ENCODE peak calls at places on chromosomes 7 and 10, in five cellular contexts. One of them, this sample, is unnamed. For H3K4me1, the result is how much of the 10 kb centered on the place peaks cover.

GRCh38 chr7:129144834-129145668 is 544 bp downstream of the TSPAN33 start:
- DNase-seq in spleen: peak
- DNase-seq in ovary: no peak
- DNase-seq in breast epithelium: no peak
- DNase-seq in transverse colon: no peak
- DNase-seq in this sample: peak

GRCh38 chr7:50348469-50349162 is 44.1 kb downstream of the IKZF1 start:
- DNase-seq in spleen: no peak
- DNase-seq in ovary: no peak
- DNase-seq in breast epithelium: no peak
- DNase-seq in transverse colon: no peak
- DNase-seq in this sample: no peak

GRCh38 chr7:150979706-150980390 is 1.7 kb upstream of the KCNH2 start:
- DNase-seq in spleen: no peak
- DNase-seq in ovary: no peak
- DNase-seq in breast epithelium: no peak
- DNase-seq in transverse colon: no peak
- DNase-seq in this sample: no peak

GRCh38 chr7:115133248-115133647 is 211.4 kb downstream of the MDFIC start:
- DNase-seq in spleen: no peak
- DNase-seq in ovary: no peak
- DNase-seq in breast epithelium: no peak
- DNase-seq in transverse colon: no peak
- DNase-seq in this sample: no peak

GRCh38 chr7:30413864-30414263 is 64.7 kb downstream of the NOD1 start:
- DNase-seq in spleen: no peak
- DNase-seq in ovary: no peak
- DNase-seq in breast epithelium: no peak
- DNase-seq in transverse colon: no peak
- DNase-seq in this sample: no peak

GRCh38 chr7:151813445-151813844 is 63.5 kb downstream of the PRKAG2 start:
- DNase-seq in spleen: no peak
- DNase-seq in ovary: no peak
- DNase-seq in breast epithelium: no peak
- DNase-seq in transverse colon: no peak
- DNase-seq in this sample: peak

GRCh38 chr10:130985158-130985753 is 326.3 kb downstream of the TCERG1L start:
- DNase-seq in spleen: no peak
- DNase-seq in ovary: no peak
- DNase-seq in breast epithelium: no peak
- DNase-seq in transverse colon: no peak
- DNase-seq in this sample: no peak

GRCh38 chr10:86329896-86330680 is 36.5 kb downstream of the GRID1 start:
- DNase-seq in spleen: peak
- DNase-seq in ovary: peak
- DNase-seq in breast epithelium: no peak
- DNase-seq in transverse colon: no peak
- DNase-seq in this sample: no peak

GRCh38 chr7:36937754-36938551 is 213.7 kb upstream of the AOAH start:
- DNase-seq in spleen: no peak
- DNase-seq in ovary: no peak
- DNase-seq in breast epithelium: no peak
- DNase-seq in transverse colon: no peak
- DNase-seq in this sample: no peak

GRCh38 chr7:95690367-95690947 is 81.9 kb upstream of the DYNC1I1 start:
- DNase-seq in spleen: no peak
- DNase-seq in ovary: no peak
- DNase-seq in breast epithelium: no peak
- DNase-seq in transverse colon: no peak
- DNase-seq in this sample: no peak

GRCh38 chr10:124616040-124616835 is 127.9 kb downstream of the FAM53B start:
- DNase-seq in spleen: no peak
- DNase-seq in ovary: no peak
- DNase-seq in breast epithelium: no peak
- DNase-seq in transverse colon: no peak
- DNase-seq in this sample: no peak

GRCh38 chr7:889025-889390 is 12.7 kb downstream of the GET4 start:
- DNase-seq in spleen: peak
- DNase-seq in ovary: no peak
- DNase-seq in breast epithelium: no peak
- DNase-seq in transverse colon: no peak
- DNase-seq in this sample: no peak

GRCh38 chr10:59362184-59362966 is at the start of gene FAM13C:
- DNase-seq in spleen: peak
- DNase-seq in ovary: peak
- DNase-seq in breast epithelium: peak
- DNase-seq in transverse colon: peak
- DNase-seq in this sample: peak

GRCh38 chr10:75097666-75098285 is 13.7 kb upstream of the SAMD8 start:
- DNase-seq in spleen: no peak
- DNase-seq in ovary: no peak
- DNase-seq in breast epithelium: no peak
- DNase-seq in transverse colon: no peak
- DNase-seq in this sample: no peak

GRCh38 chr7:116672596-116673503 is 854 bp downstream of the MET start:
- DNase-seq in spleen: no peak
- DNase-seq in ovary: no peak
- DNase-seq in breast epithelium: no peak
- DNase-seq in transverse colon: peak
- DNase-seq in this sample: no peak

GRCh38 chr7:120272261-120272895 is 597 bp upstream of the KCND2 start:
- DNase-seq in spleen: no peak
- DNase-seq in ovary: peak
- DNase-seq in breast epithelium: no peak
- DNase-seq in transverse colon: no peak
- DNase-seq in this sample: no peak

GRCh38 chr10:69855346-69856163 is 53.8 kb downstream of the COL13A1 start:
- DNase-seq in spleen: no peak
- DNase-seq in ovary: no peak
- DNase-seq in breast epithelium: no peak
- DNase-seq in transverse colon: no peak
- DNase-seq in this sample: peak

GRCh38 chr10:102813017-102813541 is 24.1 kb downstream of the CYP17A1 start:
- DNase-seq in spleen: no peak
- DNase-seq in ovary: no peak
- DNase-seq in breast epithelium: no peak
- DNase-seq in transverse colon: no peak
- DNase-seq in this sample: no peak

GRCh38 chr7:128915841-128916642 is 5.5 kb upstream of the KCP start:
- DNase-seq in spleen: peak
- DNase-seq in ovary: no peak
- DNase-seq in breast epithelium: peak
- DNase-seq in transverse colon: no peak
- DNase-seq in this sample: peak

GRCh38 chr7:130683026-130683425 is 3.3 kb downstream of the TSGA13 start:
- DNase-seq in spleen: no peak
- DNase-seq in ovary: no peak
- DNase-seq in breast epithelium: no peak
- DNase-seq in transverse colon: no peak
- DNase-seq in this sample: no peak

GRCh38 chr10:130064783-130065182 is 45.8 kb downstream of the C10orf143 start:
- DNase-seq in spleen: no peak
- DNase-seq in ovary: no peak
- DNase-seq in breast epithelium: no peak
- DNase-seq in transverse colon: no peak
- DNase-seq in this sample: no peak

GRCh38 chr10:133405272-133405671 is 11.3 kb downstream of the MTG1 start:
- DNase-seq in spleen: no peak
- DNase-seq in ovary: no peak
- DNase-seq in breast epithelium: no peak
- DNase-seq in transverse colon: no peak
- DNase-seq in this sample: no peak

GRCh38 chr7:50431316-50431715 is 18.8 kb downstream of the FIGNL1 start:
- DNase-seq in spleen: no peak
- DNase-seq in ovary: no peak
- DNase-seq in breast epithelium: no peak
- DNase-seq in transverse colon: no peak
- DNase-seq in this sample: no peak

GRCh38 chr10:26642896-26643653 is 54.4 kb upstream of the PDSS1 start:
- DNase-seq in spleen: no peak
- DNase-seq in ovary: no peak
- DNase-seq in breast epithelium: no peak
- DNase-seq in transverse colon: no peak
- DNase-seq in this sample: no peak

GRCh38 chr10:47164800-47165128 is 135.2 kb upstream of the GDF10 start:
- DNase-seq in spleen: no peak
- DNase-seq in ovary: no peak
- DNase-seq in breast epithelium: no peak
- DNase-seq in transverse colon: no peak
- DNase-seq in this sample: no peak

GRCh38 chr7:89988070-89988469 is 166.2 kb upstream of the STEAP1 start:
- DNase-seq in spleen: no peak
- DNase-seq in ovary: no peak
- DNase-seq in breast epithelium: no peak
- DNase-seq in transverse colon: no peak
- DNase-seq in this sample: no peak

GRCh38 chr7:82859106-82859850 is 303.4 kb downstream of the PCLO start:
- DNase-seq in spleen: no peak
- DNase-seq in ovary: no peak
- DNase-seq in breast epithelium: no peak
- DNase-seq in transverse colon: no peak
- DNase-seq in this sample: no peak

GRCh38 chr7:101934618-101935017 is 117.2 kb downstream of the CUX1 start:
- DNase-seq in spleen: peak
- DNase-seq in ovary: no peak
- DNase-seq in breast epithelium: no peak
- DNase-seq in transverse colon: peak
- DNase-seq in this sample: no peak

GRCh38 chr7:101933028-101933427 is 115.6 kb downstream of the CUX1 start:
- DNase-seq in spleen: no peak
- DNase-seq in ovary: no peak
- DNase-seq in breast epithelium: no peak
- DNase-seq in transverse colon: no peak
- DNase-seq in this sample: no peak

GRCh38 chr7:101932053-101932452 is 114.6 kb downstream of the CUX1 start:
- DNase-seq in spleen: peak
- DNase-seq in ovary: peak
- DNase-seq in breast epithelium: no peak
- DNase-seq in transverse colon: no peak
- DNase-seq in this sample: no peak

GRCh38 chr7:101935521-101936141 is 118.2 kb downstream of the CUX1 start:
- DNase-seq in spleen: peak
- DNase-seq in ovary: no peak
- DNase-seq in breast epithelium: no peak
- DNase-seq in transverse colon: peak
- DNase-seq in this sample: no peak

DNA sequence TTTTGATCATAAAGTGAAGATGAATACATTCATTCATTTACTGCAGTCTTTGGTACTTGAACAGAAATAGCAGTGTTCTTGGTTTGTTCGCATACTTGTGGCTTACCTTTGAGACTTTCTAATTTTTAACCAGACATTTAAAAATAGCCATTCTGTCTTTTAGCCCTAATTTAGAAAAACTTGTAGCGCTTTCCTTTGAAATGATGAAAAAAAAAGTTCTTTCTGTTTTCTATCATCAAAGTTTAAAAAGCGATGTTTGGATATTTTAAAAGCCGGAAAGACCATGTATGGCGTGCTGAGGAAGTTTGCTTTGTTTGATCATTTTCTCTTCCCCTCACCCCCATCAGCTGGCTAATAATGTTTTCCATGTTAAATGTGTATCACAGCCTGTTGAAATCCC is 116.3 kb downstream of the CUX1 start:
- DNase-seq in spleen: no peak
- DNase-seq in ovary: no peak
- DNase-seq in breast epithelium: no peak
- DNase-seq in transverse colon: no peak
- DNase-seq in this sample: no peak
- H3K4me1 ChIP-seq in spleen: under half
- H3K4me1 ChIP-seq in ovary: under half
- H3K4me1 ChIP-seq in breast epithelium: under half
- H3K4me1 ChIP-seq in transverse colon: under half
- H3K4me1 ChIP-seq in this sample: under half

DNA sequence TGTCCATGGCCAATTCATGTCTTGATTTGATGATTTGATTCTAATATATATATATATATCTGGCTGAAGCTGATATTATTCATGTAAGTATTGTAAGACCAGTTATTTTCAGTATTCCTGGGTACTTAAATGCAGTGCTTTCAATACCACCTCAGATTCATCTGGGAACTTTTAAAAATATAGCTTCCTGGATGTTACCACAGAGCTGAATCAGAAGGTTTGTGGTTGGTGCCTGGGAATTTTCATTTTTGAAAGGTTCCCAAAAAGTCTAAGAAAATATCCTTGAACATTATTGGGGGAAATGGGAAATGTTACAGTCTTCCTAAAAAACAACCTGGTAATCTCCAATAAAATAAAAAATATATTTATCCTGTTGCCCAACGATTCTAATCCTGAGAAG is 10.7 kb upstream of the PPP3CB start:
- DNase-seq in spleen: no peak
- DNase-seq in ovary: no peak
- DNase-seq in breast epithelium: no peak
- DNase-seq in transverse colon: no peak
- DNase-seq in this sample: no peak
- TF ChIP-seq POLR2A in spleen: no peak
- TF ChIP-seq POLR2A in ovary: no peak
- TF ChIP-seq POLR2A in breast epithelium: no peak
- TF ChIP-seq POLR2A in transverse colon: no peak
- TF ChIP-seq POLR2A in this sample: no peak

GRCh38 chr7:110539216-110539615 is 551.7 kb upstream of the LRRN3 start:
- DNase-seq in spleen: no peak
- DNase-seq in ovary: no peak
- DNase-seq in breast epithelium: no peak
- DNase-seq in transverse colon: no peak
- DNase-seq in this sample: no peak

GRCh38 chr7:110544199-110544598 is 546.7 kb upstream of the LRRN3 start:
- DNase-seq in spleen: no peak
- DNase-seq in ovary: no peak
- DNase-seq in breast epithelium: no peak
- DNase-seq in transverse colon: no peak
- DNase-seq in this sample: no peak

GRCh38 chr7:110541962-110542361 is 549.0 kb upstream of the LRRN3 start:
- DNase-seq in spleen: no peak
- DNase-seq in ovary: no peak
- DNase-seq in breast epithelium: no peak
- DNase-seq in transverse colon: no peak
- DNase-seq in this sample: no peak
- H3K27ac ChIP-seq in spleen: no peak
- H3K27ac ChIP-seq in ovary: no peak
- H3K27ac ChIP-seq in breast epithelium: no peak
- H3K27ac ChIP-seq in transverse colon: no peak
- H3K27ac ChIP-seq in this sample: no peak

GRCh38 chr10:110530131-110530831 is 32.6 kb downstream of the DUSP5 start:
- DNase-seq in spleen: peak
- DNase-seq in ovary: no peak
- DNase-seq in breast epithelium: peak
- DNase-seq in transverse colon: no peak
- DNase-seq in this sample: peak

GRCh38 chr10:110531687-110532086 is 34.0 kb downstream of the DUSP5 start:
- DNase-seq in spleen: no peak
- DNase-seq in ovary: no peak
- DNase-seq in breast epithelium: no peak
- DNase-seq in transverse colon: no peak
- DNase-seq in this sample: no peak

GRCh38 chr10:110528224-110528997 is 30.7 kb downstream of the DUSP5 start:
- DNase-seq in spleen: no peak
- DNase-seq in ovary: no peak
- DNase-seq in breast epithelium: no peak
- DNase-seq in transverse colon: no peak
- DNase-seq in this sample: no peak

GRCh38 chr10:110527731-110528171 is 30.0 kb downstream of the DUSP5 start:
- DNase-seq in spleen: no peak
- DNase-seq in ovary: no peak
- DNase-seq in breast epithelium: no peak
- DNase-seq in transverse colon: no peak
- DNase-seq in this sample: no peak

GRCh38 chr10:110529596-110530011 is 31.9 kb downstream of the DUSP5 start:
- DNase-seq in spleen: no peak
- DNase-seq in ovary: no peak
- DNase-seq in breast epithelium: no peak
- DNase-seq in transverse colon: no peak
- DNase-seq in this sample: no peak
- H3K4me1 ChIP-seq in spleen: under half
- H3K4me1 ChIP-seq in ovary: under half
- H3K4me1 ChIP-seq in breast epithelium: under half
- H3K4me1 ChIP-seq in transverse colon: under half
- H3K4me1 ChIP-seq in this sample: under half

This sample was measured in Peyer's patch.